ENCODE peak calls at places on chromosomes 6 and 20, in nine cellular contexts. C is RCC 7860; E is activated T-cell treated with anti-CD3 and anti-CD28 coated beads for 1 hour; D is T-helper 9 cell; K is coronary artery; V is cardiac fibroblast; W is activated CD4-positive, alpha-beta T cell treated with anti-CD3 and anti-CD28 coated beads for 1 hour; X is LoVo; R is COR-L47. H is an unnamed sample.

GRCh38 chr20:62289898-62290297 is 12.9 kb upstream of the ADRM1 start:
- DNase-seq in C (no peak), E (no peak), D (no peak), K (no peak), V (no peak), W (no peak), X (no peak), R (no peak), H (no peak)

GRCh38 chr6:49406241-49406970 is 56.6 kb downstream of the MMUT start:
- DNase-seq in C (no peak), E (no peak), D (no peak), K (no peak), V (peak; percentile 23), W (no peak), X (no peak), R (no peak), H (peak; percentile 7)

GRCh38 chr20:34525709-34526416 is 9.6 kb downstream of the DYNLRB1 start:
- DNase-seq in C (peak; percentile 100), E (no peak), D (no peak), K (peak; percentile 90), V (peak; percentile 97), W (no peak), X (peak; percentile 97), R (peak; percentile 41), H (peak; percentile 100)

GRCh38 chr6:64715624-64716023 is 991.4 kb downstream of the EYS start:
- DNase-seq in C (no peak), E (no peak), D (no peak), K (no peak), V (no peak), W (no peak), X (no peak), R (no peak), H (no peak)

GRCh38 chr6:98944598-98945011 is 3.1 kb downstream of the FBXL4 start:
- DNase-seq in C (peak; percentile 7), E (no peak), D (no peak), K (no peak), V (peak; percentile 45), W (no peak), X (no peak), R (peak; percentile 11), H (peak; percentile 9)

GRCh38 chr20:49595811-49596545 is 28.0 kb upstream of the PTGIS start:
- DNase-seq in C (peak; percentile 99), E (no peak), D (no peak), K (no peak), V (peak; percentile 34), W (no peak), X (no peak), R (no peak), H (peak; percentile 69)

GRCh38 chr6:163339466-163339865 is 75.1 kb upstream of the QKI start:
- DNase-seq in C (no peak), E (no peak), D (no peak), K (no peak), V (no peak), W (no peak), X (no peak), R (no peak), H (no peak)

GRCh38 chr20:10131612-10132345 is 86.9 kb upstream of the SNAP25 start:
- DNase-seq in C (no peak), E (no peak), D (no peak), K (no peak), V (peak; percentile 70), W (no peak), X (no peak), R (peak; percentile 73), H (peak; percentile 82)

GRCh38 chr20:63863798-63864544 is 1.1 kb upstream of the TPD52L2 start:
- DNase-seq in C (peak; percentile 89), E (peak; percentile 68), D (peak; percentile 57), K (peak; percentile 90), V (peak; percentile 84), W (peak; percentile 65), X (peak; percentile 89), R (peak; percentile 75), H (peak; percentile 80)

GRCh38 chr6:15376900-15377487 is 131.1 kb downstream of the JARID2 start:
- DNase-seq in C (no peak), E (no peak), D (no peak), K (no peak), V (no peak), W (no peak), X (no peak), R (no peak), H (no peak)

GRCh38 chr20:47456952-47457724 is 44.5 kb upstream of the NCOA3 start:
- DNase-seq in C (peak; percentile 85), E (no peak), D (no peak), K (no peak), V (peak; percentile 56), W (no peak), X (no peak), R (no peak), H (peak; percentile 87)

GRCh38 chr6:113050010-113050893 is 703.1 kb downstream of the RFPL4B start:
- DNase-seq in C (no peak), E (no peak), D (no peak), K (no peak), V (peak; percentile 47), W (no peak), X (no peak), R (no peak), H (peak; percentile 79)

GRCh38 chr6:161038229-161039003 is 46.8 kb downstream of the MAP3K4 start:
- DNase-seq in C (peak; percentile 98), E (no peak), D (no peak), K (no peak), V (peak; percentile 70), W (no peak), X (peak; percentile 25), R (no peak), H (peak; percentile 99)

GRCh38 chr20:56409521-56409920 is 2.5 kb upstream of the CASS4 start:
- DNase-seq in C (no peak), E (no peak), D (no peak), K (no peak), V (peak; percentile 96), W (no peak), X (no peak), R (no peak), H (no peak)

GRCh38 chr6:37176268-37177082 is 6.5 kb downstream of the PIM1 start:
- DNase-seq in C (no peak), E (no peak), D (no peak), K (no peak), V (peak; percentile 74), W (no peak), X (no peak), R (no peak), H (no peak)